ENCODE peak calls at places on chromosomes 5 and 9, in ten cellular contexts. K is AG10803, I is foreskin fibroblast, R is omental fat pad, D is cardiac muscle cell, X is GM13977, M is RWPE1, Q is epithelial cell of esophagus, Y is nephron progenitor cell, A is sigmoid colon. J is an unnamed sample.

GRCh38 chr5:168422431-168422830 is 63.8 kb upstream of the RARS1 start:
- DNase-seq in Y (no peak), K (no peak), Q (peak), A (no peak), M (peak), X (no peak), D (no peak), R (no peak), I (peak), J (no peak)

GRCh38 chr9:104025945-104026344 is 68.2 kb upstream of the SMC2 start:
- DNase-seq in Y (no peak), M (no peak), K (peak), X (no peak), D (peak), Q (no peak), I (peak), R (no peak), A (no peak), J (no peak)

GRCh38 chr5:77935516-77936364 is 159.6 kb upstream of the TBCA start:
- DNase-seq in Y (no peak), K (peak), I (peak), Q (no peak), D (peak), R (no peak), X (peak), A (no peak), M (no peak), J (peak)

GRCh38 chr5:39755452-39755851 is 330.7 kb upstream of the DAB2 start:
- DNase-seq in X (no peak), Q (no peak), A (no peak), K (peak), M (no peak), Y (no peak), I (peak), D (no peak), R (no peak), J (no peak)

GRCh38 chr5:7897014-7897600 is 28.2 kb downstream of the MTRR start:
- DNase-seq in D (peak), I (peak), K (peak), Q (peak), R (no peak), A (no peak), Y (peak), X (no peak), M (no peak), J (peak)

GRCh38 chr9:100352201-100352726 is 478 bp downstream of the TEX10 start:
- DNase-seq in K (peak), D (peak), Y (no peak), M (peak), R (peak), Q (peak), A (peak), I (peak), X (peak), J (peak)

GRCh38 chr5:55633574-55634203 is 78.4 kb downstream of the SLC38A9 start:
- DNase-seq in I (peak), A (no peak), Q (peak), R (no peak), Y (no peak), X (no peak), D (peak), M (no peak), K (peak), J (peak)

GRCh38 chr9:107750741-107751521 is 261.4 kb upstream of the KLF4 start:
- DNase-seq in X (no peak), R (no peak), K (peak), A (peak), M (peak), Q (peak), Y (no peak), I (peak), D (peak), J (no peak)

GRCh38 chr9:119559986-119560385 is 190.8 kb upstream of the BRINP1 start:
- DNase-seq in R (no peak), K (no peak), X (no peak), I (no peak), M (no peak), Q (no peak), A (no peak), D (no peak), Y (no peak), J (no peak)

GRCh38 chr9:20558609-20559016 is 63.7 kb downstream of the MLLT3 start:
- DNase-seq in Q (peak), Y (no peak), I (peak), K (peak), D (peak), A (no peak), R (no peak), X (no peak), M (peak), J (peak)

GRCh38 chr5:148924817-148925216 is 98.4 kb downstream of the ADRB2 start:
- DNase-seq in R (no peak), M (peak), Q (peak), X (no peak), A (no peak), K (no peak), D (no peak), I (no peak), Y (no peak), J (no peak)

GRCh38 chr5:161105563-161105962 is 253.6 kb upstream of the ATP10B start:
- DNase-seq in D (no peak), R (no peak), Y (no peak), Q (no peak), I (peak), X (no peak), K (peak), M (no peak), A (no peak), J (no peak)

GRCh38 chr5:120146787-120147186 is 317.3 kb upstream of the PRR16 start:
- DNase-seq in Y (no peak), M (no peak), K (no peak), I (peak), X (no peak), A (no peak), D (no peak), Q (peak), R (no peak), J (no peak)

GRCh38 chr5:40495172-40495699 is 184.5 kb upstream of the PTGER4 start:
- DNase-seq in A (no peak), D (no peak), R (no peak), I (no peak), Y (no peak), K (no peak), Q (no peak), X (no peak), M (no peak), J (no peak)

GRCh38 chr5:148984333-148984732 is 78.5 kb downstream of the SH3TC2 start:
- DNase-seq in M (peak), X (no peak), Y (no peak), I (peak), A (no peak), D (no peak), R (no peak), K (no peak), Q (peak), J (no peak)

GRCh38 chr9:104091028-104091590 is 3.0 kb upstream of the SMC2 start:
- DNase-seq in M (no peak), Y (no peak), D (no peak), X (no peak), A (no peak), Q (no peak), I (no peak), R (no peak), K (no peak), J (no peak)

GRCh38 chr5:65861830-65862241 is 64.5 kb upstream of the ERBIN start:
- DNase-seq in X (no peak), I (peak), A (no peak), Y (no peak), Q (peak), K (peak), M (peak), D (peak), R (no peak), J (no peak)

GRCh38 chr5:78550891-78551290 is 97.7 kb downstream of the LHFPL2 start:
- DNase-seq in A (no peak), I (peak), K (peak), X (no peak), M (no peak), Q (no peak), Y (no peak), R (no peak), D (no peak), J (no peak)

GRCh38 chr9:120236596-120236995 is 343.4 kb downstream of the CDK5RAP2 start:
- DNase-seq in R (no peak), A (no peak), Y (no peak), Q (no peak), I (no peak), M (no peak), D (no peak), K (no peak), X (no peak), J (no peak)

GRCh38 chr5:178449163-178450060 is 140.8 kb downstream of the COL23A1 start:
- DNase-seq in D (peak), K (no peak), M (no peak), R (no peak), Q (no peak), Y (no peak), X (no peak), I (no peak), A (no peak), J (no peak)

GRCh38 chr5:68924490-68925145 is 169.2 kb upstream of the SLC30A5 start:
- DNase-seq in Y (no peak), X (no peak), Q (peak), R (no peak), D (peak), M (no peak), A (no peak), I (peak), K (peak), J (no peak)

GRCh38 chr5:50440651-50441478 is at the start of gene EMB:
- DNase-seq in R (peak), Y (peak), Q (peak), D (no peak), M (peak), I (peak), X (peak), K (peak), A (peak), J (peak)

GRCh38 chr5:14781106-14781505 is 90.5 kb downstream of the ANKH start:
- DNase-seq in K (no peak), R (no peak), Y (no peak), M (no peak), D (peak), A (no peak), Q (no peak), X (peak), I (no peak), J (peak)

GRCh38 chr5:9498541-9499497 is 47.1 kb downstream of the SEMA5A start:
- DNase-seq in Y (no peak), R (no peak), K (no peak), X (peak), D (peak), M (peak), A (no peak), I (peak), Q (peak), J (no peak)

GRCh38 chr5:2133936-2134335 is 251.2 kb upstream of the IRX4 start:
- DNase-seq in R (no peak), A (no peak), M (no peak), Y (no peak), D (no peak), X (no peak), Q (no peak), K (no peak), I (no peak), J (no peak)

GRCh38 chr9:121972501-121972981 is 120.6 kb downstream of the TTLL11 start:
- DNase-seq in K (peak), Y (no peak), M (peak), D (peak), Q (peak), X (no peak), R (no peak), I (peak), A (no peak), J (no peak)

GRCh38 chr5:163908253-163908652 is 402.8 kb downstream of the MAT2B start:
- DNase-seq in Q (no peak), D (no peak), X (no peak), A (no peak), I (no peak), K (no peak), M (no peak), R (no peak), Y (no peak), J (no peak)

GRCh38 chr5:157513182-157513581 is 53.2 kb downstream of the NIPAL4 start:
- DNase-seq in R (no peak), A (no peak), K (no peak), M (no peak), I (no peak), Y (no peak), D (no peak), X (no peak), Q (no peak), J (no peak)

GRCh38 chr9:33374634-33375237 is 27.6 kb downstream of the AQP7 start:
- DNase-seq in Q (peak), X (peak), R (peak), M (peak), I (peak), D (peak), A (peak), K (peak), Y (peak), J (peak)

GRCh38 chr5:34474573-34475021 is 181.5 kb upstream of the RAI14 start:
- DNase-seq in X (no peak), I (peak), D (peak), Y (no peak), A (no peak), R (no peak), K (peak), Q (peak), M (peak), J (no peak)

GRCh38 chr5:20833081-20833627 is 845.2 kb upstream of the CDH18 start:
- DNase-seq in A (no peak), Y (no peak), D (no peak), K (no peak), X (no peak), M (no peak), R (no peak), I (no peak), Q (no peak), J (no peak)

GRCh38 chr5:64147849-64148441 is 17.7 kb upstream of the RNF180 start:
- DNase-seq in A (peak), D (peak), K (peak), I (peak), Q (peak), R (no peak), Y (peak), M (peak), X (peak), J (peak)

GRCh38 chr5:50463047-50463446 is 22.0 kb upstream of the EMB start:
- DNase-seq in R (no peak), D (no peak), X (no peak), Y (no peak), Q (no peak), K (no peak), A (no peak), M (no peak), I (no peak), J (no peak)

GRCh38 chr9:35096035-35096849 is at the start of gene PIGO:
- DNase-seq in Q (peak), I (peak), D (peak), A (peak), R (peak), X (peak), K (peak), Y (peak), M (peak), J (peak)

GRCh38 chr9:27395484-27395921 is 98.6 kb upstream of the EQTN start:
- DNase-seq in M (no peak), R (no peak), Q (peak), A (no peak), X (no peak), I (no peak), K (peak), D (no peak), Y (no peak), J (no peak)

GRCh38 chr5:142644640-142645361 is 41.1 kb downstream of the FGF1 start:
- DNase-seq in M (peak), R (peak), X (no peak), I (peak), D (peak), K (peak), Y (no peak), A (peak), Q (peak), J (no peak)

GRCh38 chr5:136087961-136088871 is 44.4 kb upstream of the SMAD5 start:
- DNase-seq in I (peak), K (peak), Y (no peak), D (peak), X (no peak), R (no peak), A (peak), Q (peak), M (peak), J (no peak)

GRCh38 chr9:136251264-136252115 is 5.9 kb upstream of the QSOX2 start:
- DNase-seq in D (no peak), K (no peak), A (no peak), R (no peak), X (no peak), Q (no peak), M (no peak), Y (no peak), I (peak), J (no peak)

GRCh38 chr9:90665072-90665471 is 22.4 kb upstream of the DIRAS2 start:
- DNase-seq in Y (peak), I (no peak), Q (no peak), K (no peak), X (no peak), M (no peak), R (no peak), A (no peak), D (no peak), J (no peak)

GRCh38 chr5:165457854-165458481 is 1952.5 kb downstream of the MAT2B start:
- DNase-seq in X (no peak), M (peak), Q (peak), Y (peak), I (no peak), K (no peak), A (no peak), R (no peak), D (peak), J (no peak)
- TF ChIP-seq CTCF in X (peak), M (peak), Q (peak), Y (peak), I (peak), K (peak), A (peak), R (no peak), D (peak), J (peak)

GRCh38 chr9:97749928-97750327 is 52.8 kb upstream of the XPA start:
- DNase-seq in I (no peak), Q (peak), D (no peak), R (no peak), Y (no peak), X (no peak), M (no peak), K (peak), A (no peak), J (no peak)
- TF ChIP-seq CTCF in I (no peak), Q (peak), D (no peak), R (no peak), Y (no peak), X (no peak), M (peak), K (peak), A (no peak), J (no peak)

GRCh38 chr9:102507044-102507687 is 488.0 kb upstream of the CYLC2 start:
- DNase-seq in X (no peak), R (no peak), Y (no peak), A (no peak), Q (no peak), K (no peak), M (no peak), D (no peak), I (no peak), J (no peak)
- TF ChIP-seq CTCF in X (no peak), R (no peak), Y (no peak), A (no peak), Q (no peak), K (no peak), M (no peak), D (no peak), I (no peak), J (no peak)

GRCh38 chr9:115194216-115194615 is 76.3 kb upstream of the TNC start:
- DNase-seq in R (no peak), K (peak), I (peak), Y (no peak), M (no peak), D (no peak), X (no peak), A (no peak), Q (no peak), J (no peak)
- TF ChIP-seq CTCF in R (no peak), K (no peak), I (no peak), Y (no peak), M (no peak), D (no peak), X (no peak), A (no peak), Q (no peak), J (no peak)

GRCh38 chr5:177449140-177450061 is 2.8 kb downstream of the PRR7 start:
- DNase-seq in A (no peak), Q (peak), K (no peak), D (no peak), M (no peak), Y (no peak), X (no peak), I (no peak), R (no peak), J (no peak)

GRCh38 chr5:177447066-177447610 is 524 bp downstream of the PRR7 start:
- DNase-seq in M (peak), I (peak), D (peak), Q (peak), Y (peak), X (peak), R (no peak), A (no peak), K (peak), J (peak)

GRCh38 chr5:177446184-177447065 is at the start of gene PRR7:
- DNase-seq in M (peak), A (no peak), R (no peak), K (peak), I (peak), D (peak), Q (peak), Y (peak), X (peak), J (peak)

GRCh38 chr5:177448244-177448950 is 1.8 kb downstream of the PRR7 start:
- DNase-seq in A (no peak), D (no peak), R (no peak), K (no peak), I (no peak), Y (no peak), X (no peak), Q (no peak), M (no peak), J (no peak)

DNA sequence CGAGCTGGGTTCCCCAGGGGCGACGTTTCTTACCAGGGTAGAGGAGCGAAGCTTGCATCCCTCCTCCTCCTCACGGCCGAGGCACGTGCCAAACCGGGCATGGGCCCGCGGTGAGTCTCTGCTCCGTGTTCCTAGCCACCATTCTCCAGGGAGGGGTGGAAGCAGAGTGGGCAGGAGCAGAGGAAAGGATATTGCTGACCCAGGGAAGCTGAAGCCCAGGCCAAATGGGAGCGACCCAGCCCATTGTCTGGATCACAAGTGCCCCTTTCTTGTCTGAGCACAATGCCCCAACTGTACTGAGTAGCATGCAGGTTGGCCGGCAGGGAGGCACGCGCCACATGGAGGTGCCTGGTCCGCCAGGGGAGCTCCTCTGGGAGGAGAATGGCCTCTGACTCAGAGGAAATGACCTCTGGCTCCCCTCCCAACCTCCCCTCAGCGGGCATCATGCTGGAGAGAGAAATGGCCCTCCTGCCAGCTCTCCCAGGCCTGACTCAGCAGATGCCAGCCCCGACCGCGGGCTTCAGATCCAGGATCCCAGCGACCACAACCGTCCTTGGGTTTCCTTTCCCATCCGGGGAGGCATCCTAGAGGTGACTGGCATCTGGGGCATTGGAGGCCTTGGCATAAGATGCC is 1.1 kb downstream of the PRR7 start:
- DNase-seq in Y (peak), K (peak), D (peak), R (no peak), A (peak), X (no peak), Q (peak), M (peak), I (peak), J (peak)
- TF ChIP-seq CTCF in Y (no peak), K (peak), D (no peak), R (no peak), A (no peak), X (no peak), Q (no peak), M (peak), I (no peak), J (no peak)

J was measured in activated CD8-positive, alpha-beta T cell treated with anti-CD3 and anti-CD28 coated beads for 36 hours.